ENCODE peak calls at places on chromosomes 2 and 18, in nine cellular contexts. N is stomach, C is A549, W is sigmoid colon, R is ovary, P is transverse colon, F is tibial nerve, H is K562, A is suprapubic skin. X is an unnamed sample.

GRCh38 chr2:159982842-159983785 is 79.3 kb downstream of the PLA2R1 start:
- DNase-seq in F (no peak), N (no peak), C (no peak), P (no peak), A (no peak), H (no peak), R (no peak), W (no peak), X (no peak)

GRCh38 chr2:30382995-30383394 is 64.1 kb upstream of the LCLAT1 start:
- DNase-seq in N (no peak), W (no peak), C (no peak), H (no peak), A (no peak), F (no peak), R (no peak), P (no peak), X (no peak)

GRCh38 chr2:1633936-1634587 is 110.3 kb downstream of the PXDN start:
- DNase-seq in P (no peak), A (no peak), N (peak; percentile 19), R (no peak), F (no peak), H (no peak), W (peak; percentile 57), C (no peak), X (peak; percentile 18)

GRCh38 chr2:31259075-31259474 is 25.1 kb downstream of the EHD3 start:
- DNase-seq in P (no peak), C (no peak), R (no peak), W (no peak), A (no peak), F (no peak), H (no peak), N (no peak), X (no peak)

GRCh38 chr2:56364902-56365301 is 181.1 kb downstream of the CCDC85A start:
- DNase-seq in C (no peak), P (no peak), A (no peak), F (no peak), H (no peak), N (no peak), R (no peak), W (no peak), X (no peak)

GRCh38 chr2:31018280-31018679 is 120.0 kb downstream of the GALNT14 start:
- DNase-seq in P (no peak), W (no peak), N (no peak), A (no peak), R (no peak), C (no peak), F (no peak), H (no peak), X (no peak)

GRCh38 chr18:7615840-7616239 is 48.7 kb downstream of the PTPRM start:
- DNase-seq in C (no peak), F (no peak), A (no peak), N (no peak), P (no peak), H (no peak), R (no peak), W (no peak), X (no peak)

GRCh38 chr18:44537521-44537920 is 143.2 kb upstream of the SETBP1 start:
- DNase-seq in N (no peak), F (no peak), R (no peak), H (no peak), A (no peak), C (peak; percentile 41), W (no peak), P (no peak), X (no peak)

GRCh38 chr18:13431886-13432285 is 213.3 kb downstream of the LDLRAD4 start:
- DNase-seq in F (no peak), N (no peak), P (no peak), A (no peak), H (no peak), R (no peak), W (no peak), C (no peak), X (no peak)

GRCh38 chr2:146989726-146990125 is 855.1 kb upstream of the ACVR2A start:
- DNase-seq in R (no peak), N (no peak), P (no peak), W (no peak), F (no peak), A (no peak), C (no peak), H (no peak), X (no peak)

GRCh38 chr2:120385355-120386127 is 39.6 kb downstream of the INHBB start:
- DNase-seq in A (no peak), W (peak; percentile 3), R (no peak), F (no peak), H (no peak), P (no peak), C (no peak), N (no peak), X (no peak)

GRCh38 chr2:114550895-114551793 is 108.7 kb downstream of the DPP10 start:
- DNase-seq in H (peak; percentile 35), C (peak; percentile 60), W (no peak), P (peak; percentile 76), A (no peak), R (peak; percentile 34), F (peak; percentile 14), N (peak; percentile 37), X (peak; percentile 27)

GRCh38 chr2:28828382-28828781 is 17.7 kb downstream of the SPDYA start:
- DNase-seq in F (no peak), R (no peak), A (no peak), N (no peak), C (no peak), W (no peak), H (no peak), P (no peak), X (no peak)

GRCh38 chr2:64606495-64607363 is 47.0 kb downstream of the SERTAD2 start:
- DNase-seq in R (peak; percentile 90), W (peak; percentile 96), A (peak; percentile 97), C (peak; percentile 24), F (peak; percentile 84), P (peak; percentile 88), H (peak; percentile 94), N (peak; percentile 79), X (peak; percentile 88)

GRCh38 chr2:20175267-20175666 is 49.7 kb downstream of the SDC1 start:
- DNase-seq in F (no peak), W (no peak), C (no peak), A (peak; percentile 69), N (peak; percentile 17), P (no peak), R (no peak), H (no peak), X (no peak)

GRCh38 chr2:193695367-193695766 is 1500.6 kb upstream of the TMEFF2 start:
- DNase-seq in R (no peak), N (no peak), P (no peak), A (no peak), C (peak; percentile 31), H (peak; percentile 1), W (no peak), F (no peak), X (no peak)

GRCh38 chr2:185456517-185456916 is 282.1 kb upstream of the FSIP2 start:
- DNase-seq in A (no peak), H (no peak), C (no peak), F (no peak), W (no peak), P (no peak), R (no peak), N (no peak), X (no peak)

GRCh38 chr2:148926291-148926961 is 51.4 kb downstream of the KIF5C start:
- DNase-seq in R (no peak), H (peak; percentile 77), F (no peak), N (peak; percentile 59), P (peak; percentile 34), A (no peak), W (no peak), C (peak; percentile 31), X (peak; percentile 77)

GRCh38 chr18:6022840-6023239 is 127.5 kb upstream of the TMEM200C start:
- DNase-seq in C (no peak), F (no peak), W (no peak), N (no peak), H (no peak), R (no peak), A (no peak), P (no peak), X (no peak)

GRCh38 chr2:96342085-96342484 is 6.5 kb downstream of the NCAPH start:
- DNase-seq in P (no peak), W (no peak), F (no peak), C (peak; percentile 53), H (peak; percentile 44), A (no peak), N (no peak), R (no peak), X (no peak)

GRCh38 chr2:212021947-212022346 is 516.7 kb downstream of the ERBB4 start:
- DNase-seq in F (no peak), R (no peak), H (no peak), C (peak; percentile 32), N (no peak), W (no peak), P (no peak), A (no peak), X (no peak)

GRCh38 chr2:61658841-61659780 is 121.0 kb upstream of the XPO1 start:
- DNase-seq in A (no peak), P (no peak), N (peak; percentile 31), W (no peak), F (no peak), C (peak; percentile 81), H (peak; percentile 66), R (no peak), X (no peak)

GRCh38 chr2:237122214-237122666 is 36.6 kb downstream of the COPS8 start:
- DNase-seq in H (peak; percentile 41), A (peak; percentile 85), W (peak; percentile 87), N (peak; percentile 60), C (peak; percentile 80), F (peak; percentile 42), R (peak; percentile 61), P (peak; percentile 48), X (peak; percentile 62)
- TF ChIP-seq EP300 in H (no peak), A (no peak), W (no peak), N (no peak), C (no peak), F (peak; percentile 18), R (no peak), P (no peak), X (no peak)

DNA sequence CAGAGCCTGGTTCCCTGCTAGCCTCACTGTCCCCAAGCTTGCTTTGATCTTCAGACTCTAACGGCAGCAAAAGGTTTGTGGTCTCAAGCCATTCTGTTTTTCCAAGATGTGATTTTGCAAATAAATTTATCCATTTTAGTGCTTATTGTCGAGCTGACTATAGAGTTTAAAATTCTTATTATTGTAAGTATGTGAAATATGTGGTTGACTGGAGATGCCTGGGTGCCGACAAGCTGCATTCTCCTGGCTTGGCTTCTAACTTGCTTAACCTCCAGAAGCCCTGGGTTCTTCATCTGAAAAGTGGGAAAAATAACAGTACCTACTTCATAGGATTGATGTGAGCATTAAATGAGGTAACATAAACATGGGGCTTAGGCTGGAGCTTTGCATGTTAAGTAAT is 9.9 kb upstream of the EDAR start:
- DNase-seq in W (no peak), C (no peak), P (no peak), H (no peak), R (no peak), F (no peak), N (no peak), A (no peak), X (no peak)
- TF ChIP-seq EP300 in W (no peak), C (no peak), P (no peak), H (no peak), R (no peak), F (no peak), N (no peak), A (no peak), X (no peak)

GRCh38 chr2:232633413-232634318 is at the start of gene EFHD1:
- DNase-seq in H (peak; percentile 72), P (peak; percentile 75), R (peak; percentile 87), N (peak; percentile 75), C (peak; percentile 73), W (peak; percentile 91), A (peak; percentile 91), F (peak; percentile 70), X (peak; percentile 52)
- TF ChIP-seq EP300 in H (no peak), P (no peak), R (no peak), N (no peak), C (no peak), W (no peak), A (no peak), F (no peak), X (no peak)

GRCh38 chr2:235217814-235218213 is 266.0 kb downstream of the SH3BP4 start:
- DNase-seq in R (no peak), N (no peak), F (no peak), A (no peak), P (no peak), H (no peak), C (no peak), W (no peak), X (no peak)
- TF ChIP-seq EP300 in R (no peak), N (no peak), F (no peak), A (no peak), P (no peak), H (no peak), C (no peak), W (no peak), X (no peak)